ENCODE peak calls at places on chromosomes 1 and 21, in nine cellular contexts. I is ascending aorta; L is CD4-positive, alpha-beta memory T cell; A is heart right ventricle; D is cardiac muscle cell; U is HepG2; X is upper lobe of left lung; O is GM23248; E is CD4-positive, CD25-positive, alpha-beta regulatory T cell. N is an unnamed sample. For H3K4me1 and H3K36me3, the result is how much of the 10 kb centered on the place peaks cover.

GRCh38 chr1:227938911-227939790 is 8.6 kb downstream of the WNT9A start:
- DNase-seq in D (no peak), U (no peak), A (no peak), E (no peak), O (no peak), I (peak), X (peak), L (no peak), N (no peak)

GRCh38 chr21:42513151-42513984 is at the start of gene SLC37A1:
- DNase-seq in O (peak), I (peak), E (peak), L (peak), U (no peak), A (no peak), X (no peak), D (no peak), N (peak)

GRCh38 chr1:233714631-233715217 is 100.8 kb downstream of the KCNK1 start:
- DNase-seq in A (no peak), X (no peak), O (no peak), L (no peak), D (no peak), U (no peak), E (no peak), I (no peak), N (no peak)

GRCh38 chr1:240000634-240001033 is 91.0 kb upstream of the FMN2 start:
- DNase-seq in A (no peak), I (no peak), X (no peak), L (no peak), U (no peak), D (peak), E (no peak), O (peak), N (no peak)

GRCh38 chr1:231973840-231974239 is 347.2 kb downstream of the DISC1 start:
- DNase-seq in A (no peak), U (no peak), D (peak), X (no peak), L (peak), E (no peak), O (no peak), I (no peak), N (no peak)

GRCh38 chr1:236724521-236724920 is 38.2 kb downstream of the ACTN2 start:
- DNase-seq in X (no peak), O (no peak), U (no peak), D (no peak), I (no peak), A (no peak), L (no peak), E (no peak), N (no peak)

GRCh38 chr1:24745711-24746582 is 700 bp downstream of the CLIC4 start:
- DNase-seq in L (no peak), A (peak), U (no peak), O (peak), D (peak), E (peak), X (peak), I (peak), N (peak)

GRCh38 chr1:240946926-240947325 is 335.0 kb upstream of the GREM2 start:
- DNase-seq in E (no peak), O (peak), U (peak), A (no peak), I (no peak), X (no peak), L (no peak), D (peak), N (peak)

GRCh38 chr1:227950735-227951224 is 3.0 kb upstream of the WNT9A start:
- DNase-seq in I (no peak), U (no peak), E (no peak), A (no peak), X (peak), O (no peak), L (no peak), D (no peak), N (no peak)

GRCh38 chr1:80245813-80246212 is 1239.3 kb upstream of the ADGRL4 start:
- DNase-seq in I (no peak), L (no peak), E (no peak), D (no peak), A (no peak), O (no peak), X (no peak), U (no peak), N (no peak)

GRCh38 chr1:34984435-34985062 is 598 bp downstream of the TMEM35B start:
- DNase-seq in E (peak), I (peak), U (no peak), O (peak), A (peak), X (peak), L (peak), D (peak), N (no peak)

GRCh38 chr1:94022471-94023189 is 98.3 kb downstream of the ABCA4 start:
- DNase-seq in U (peak), D (peak), I (peak), E (no peak), X (peak), A (peak), O (peak), L (no peak), N (no peak)

GRCh38 chr1:89519779-89520358 is 4.8 kb upstream of the LRRC8B start:
- DNase-seq in L (peak), D (peak), E (peak), I (no peak), X (no peak), U (peak), A (no peak), O (peak), N (peak)

GRCh38 chr1:5053744-5054143 is 399.3 kb downstream of the AJAP1 start:
- DNase-seq in O (no peak), A (no peak), I (no peak), E (no peak), X (no peak), D (no peak), L (no peak), U (no peak), N (no peak)

GRCh38 chr1:181128592-181129497 is 40.3 kb downstream of the IER5 start:
- DNase-seq in D (no peak), L (no peak), O (no peak), E (no peak), U (no peak), I (no peak), A (peak), X (peak), N (no peak)

GRCh38 chr1:27257155-27257554 is 22.7 kb downstream of the WDTC1 start:
- DNase-seq in X (no peak), I (no peak), U (no peak), D (peak), O (peak), L (no peak), E (no peak), A (no peak), N (no peak)

GRCh38 chr1:44361478-44361877 is 6.4 kb upstream of the ERI3 start:
- DNase-seq in I (no peak), E (no peak), L (no peak), D (peak), U (no peak), X (no peak), O (peak), A (no peak), N (no peak)

GRCh38 chr1:185426761-185427698 is 110.0 kb upstream of the IVNS1ABP start:
- DNase-seq in D (peak), U (no peak), L (no peak), I (no peak), A (peak), X (no peak), O (peak), E (no peak), N (no peak)

GRCh38 chr1:107920578-107920977 is 44.4 kb downstream of the VAV3 start:
- DNase-seq in U (no peak), X (no peak), I (no peak), L (no peak), E (no peak), D (no peak), O (no peak), A (no peak), N (no peak)

GRCh38 chr21:15718709-15719108 is 11.1 kb upstream of the USP25 start:
- DNase-seq in E (no peak), O (no peak), I (no peak), D (no peak), X (no peak), U (no peak), L (no peak), A (no peak), N (no peak)

GRCh38 chr1:55071477-55071876 is 32.1 kb downstream of the PCSK9 start:
- DNase-seq in O (peak), I (no peak), D (peak), X (no peak), U (peak), L (no peak), A (no peak), E (no peak), N (peak)

GRCh38 chr21:32524010-32524719 is 61.2 kb downstream of the TCP10L start:
- DNase-seq in X (no peak), A (peak), E (no peak), L (no peak), O (peak), D (peak), I (peak), U (no peak), N (no peak)

GRCh38 chr1:14804626-14805025 is 206.1 kb downstream of the KAZN start:
- DNase-seq in U (no peak), X (no peak), A (no peak), I (no peak), D (no peak), E (no peak), O (peak), L (no peak), N (peak)

GRCh38 chr21:40797881-40798280 is 49.1 kb downstream of the DSCAM start:
- DNase-seq in D (no peak), E (no peak), U (no peak), A (no peak), L (no peak), I (no peak), X (no peak), O (no peak), N (no peak)

GRCh38 chr1:93554883-93555872 is 107.3 kb downstream of the FNBP1L start:
- DNase-seq in D (peak), X (no peak), U (no peak), E (no peak), L (no peak), I (no peak), O (no peak), A (no peak), N (no peak)

GRCh38 chr1:30511563-30512252 is 211.7 kb downstream of the MATN1 start:
- DNase-seq in I (no peak), O (peak), D (no peak), X (no peak), L (no peak), A (no peak), E (no peak), U (no peak), N (no peak)

GRCh38 chr1:24294228-24294672 is 24.9 kb upstream of the GRHL3 start:
- DNase-seq in O (peak), U (no peak), I (peak), L (no peak), A (no peak), E (no peak), X (no peak), D (peak), N (no peak)

DNA sequence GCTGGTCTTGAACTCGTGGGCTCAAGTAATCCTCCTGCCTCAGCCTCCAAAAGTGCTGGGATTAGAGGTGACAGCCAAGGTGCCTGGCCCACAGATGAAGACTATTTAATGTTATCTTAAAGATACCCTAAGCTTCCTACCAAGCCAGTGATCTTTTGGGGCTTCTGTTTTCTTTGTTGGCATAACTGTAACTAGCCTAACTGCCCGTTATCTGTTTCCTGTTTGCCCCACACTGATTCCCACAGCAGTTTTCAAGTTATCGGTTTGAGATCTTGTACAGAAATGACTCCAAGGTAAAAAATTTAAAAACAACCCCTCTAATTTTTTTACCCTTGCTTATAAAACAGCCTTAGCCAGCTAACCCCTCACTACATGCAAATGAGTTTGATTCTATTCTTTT is 12.4 kb downstream of the SELL start:
- DNase-seq in D (no peak), E (peak), A (no peak), X (no peak), U (no peak), I (no peak), O (no peak), L (no peak), N (no peak)
- H3K4me1 ChIP-seq in D (under half), E (half or more), A (under half), X (under half), U (under half), I (under half), O (under half), L (half or more), N (under half)

GRCh38 chr1:37479255-37480124 is 5.1 kb downstream of the ZC3H12A start:
- DNase-seq in I (peak), O (peak), D (peak), A (peak), E (peak), L (peak), X (peak), U (peak), N (peak)
- H3K4me3 ChIP-seq in I (peak), O (peak), D (no peak), A (peak), E (peak), L (peak), X (no peak), U (peak), N (no peak)

DNA sequence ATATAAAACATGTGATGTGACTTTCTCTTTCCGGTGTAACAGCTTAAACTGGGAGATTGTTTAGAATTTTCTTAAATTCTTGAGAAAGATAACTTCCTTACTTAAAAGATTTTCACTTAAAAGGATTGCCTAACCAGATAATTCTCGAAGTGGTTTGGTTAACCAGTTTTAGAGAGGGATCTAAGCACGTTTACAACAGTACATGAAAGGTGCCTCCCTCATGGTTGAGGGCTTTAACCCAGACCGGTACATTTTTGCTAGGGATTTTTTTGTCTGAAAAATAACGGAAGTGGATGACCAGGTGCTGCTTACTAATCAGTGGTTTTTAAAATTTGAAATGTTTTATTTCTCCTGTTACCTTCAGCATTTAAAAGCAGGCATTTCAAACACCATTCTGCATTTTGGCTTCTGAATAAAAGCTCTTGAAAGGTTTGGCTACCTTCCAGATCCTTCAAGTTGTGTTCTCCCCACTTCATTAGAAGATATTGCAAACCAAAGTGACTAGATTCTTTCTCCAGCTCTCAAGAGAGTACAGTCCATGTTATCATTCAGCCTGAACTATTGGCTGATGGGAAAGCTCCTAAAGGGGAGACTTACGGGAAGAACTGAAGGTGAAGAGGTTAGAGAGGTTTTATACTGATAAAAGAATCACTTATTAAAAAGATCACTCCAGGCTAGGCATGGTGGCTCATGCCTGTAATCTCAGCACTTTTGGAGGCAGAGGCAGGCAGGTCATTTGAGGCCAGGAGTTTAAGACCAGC is 12.8 kb downstream of the S100PBP start:
- DNase-seq in E (no peak), U (no peak), X (no peak), L (no peak), I (no peak), D (no peak), A (no peak), O (no peak), N (no peak)
- H3K36me3 ChIP-seq in E (half or more), U (under half), X (half or more), L (half or more), I (half or more), D (half or more), A (half or more), O (half or more), N (under half)

GRCh38 chr21:45977396-45977795 is 4.2 kb upstream of the COL6A1 start:
- DNase-seq in O (no peak), D (peak), A (peak), U (no peak), I (peak), E (no peak), L (no peak), X (no peak), N (no peak)
- H3K4me1 ChIP-seq in O (under half), D (under half), A (half or more), U (under half), I (under half), E (under half), L (half or more), X (under half), N (under half)

DNA sequence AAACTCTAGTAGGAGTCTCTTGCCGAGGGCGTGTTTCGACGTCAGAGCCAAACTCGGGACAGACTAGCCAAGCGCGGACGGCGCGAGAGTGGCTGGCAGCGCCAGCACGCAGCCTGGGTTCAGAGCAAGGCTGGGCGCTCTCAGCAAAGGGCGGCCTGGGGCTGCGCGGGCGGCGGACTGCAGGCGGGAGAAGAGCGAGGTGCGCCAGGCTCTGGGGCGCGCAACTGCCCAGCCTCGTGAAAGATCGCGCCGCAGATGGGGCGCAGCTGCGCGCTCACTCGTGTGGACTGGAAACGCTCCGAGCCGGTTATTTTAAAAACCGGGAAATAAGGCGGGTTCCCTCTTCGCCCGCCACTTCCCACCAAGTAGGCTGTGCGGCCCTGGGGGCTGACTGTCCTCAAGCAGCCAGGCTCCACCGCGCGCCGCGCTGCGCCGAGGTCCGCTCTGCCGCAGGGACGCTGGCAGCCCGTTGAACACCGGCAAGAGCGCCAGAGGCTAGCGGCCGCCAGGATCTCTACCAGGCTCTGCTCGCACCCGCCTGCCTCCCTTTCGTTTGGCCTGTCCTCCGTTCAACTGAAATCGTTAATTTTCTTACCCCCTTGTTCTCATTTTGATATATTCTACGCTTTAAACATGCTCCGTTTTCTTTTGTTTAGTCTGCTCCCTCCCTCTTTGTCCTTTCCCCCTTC is 2.4 kb downstream of the ALX3 start:
- DNase-seq in L (no peak), I (no peak), X (no peak), D (no peak), O (no peak), E (no peak), U (no peak), A (no peak), N (no peak)
- H3K4me3 ChIP-seq in L (no peak), I (peak), X (no peak), D (no peak), O (no peak), E (no peak), U (no peak), A (no peak), N (no peak)

GRCh38 chr1:156980551-156980950 is 60.1 kb downstream of the LRRC71 start:
- DNase-seq in O (no peak), U (no peak), A (no peak), E (no peak), D (no peak), L (no peak), X (no peak), I (no peak), N (no peak)
- H3K36me3 ChIP-seq in O (under half), U (under half), A (half or more), E (under half), D (half or more), L (under half), X (under half), I (under half), N (under half)

GRCh38 chr1:28917757-28918118 is 3.4 kb downstream of the EPB41 start:
- DNase-seq in L (no peak), D (no peak), X (no peak), A (no peak), I (no peak), U (no peak), O (peak), E (no peak), N (no peak)
- H3K4me1 ChIP-seq in L (half or more), D (under half), X (under half), A (under half), I (under half), U (under half), O (under half), E (half or more), N (under half)

GRCh38 chr1:200038645-200038986 is 11.1 kb downstream of the NR5A2 start:
- DNase-seq in A (no peak), E (no peak), U (no peak), D (no peak), L (no peak), I (no peak), X (no peak), O (no peak), N (no peak)
- H3K4me3 ChIP-seq in A (peak), E (no peak), U (no peak), D (peak), L (no peak), I (peak), X (no peak), O (peak), N (peak)

GRCh38 chr21:36211660-36212512 is 55.3 kb downstream of the DOP1B start:
- DNase-seq in E (no peak), X (no peak), A (no peak), I (no peak), O (peak), D (peak), U (no peak), L (no peak), N (no peak)

GRCh38 chr21:36210779-36211659 is 54.4 kb downstream of the DOP1B start:
- DNase-seq in L (no peak), O (peak), U (no peak), D (no peak), I (no peak), X (no peak), A (no peak), E (no peak), N (no peak)

GRCh38 chr21:36209626-36210171 is 53.1 kb downstream of the DOP1B start:
- DNase-seq in U (peak), D (peak), I (no peak), E (peak), X (peak), O (peak), L (peak), A (peak), N (peak)

GRCh38 chr21:36208326-36209013 is 51.8 kb downstream of the DOP1B start:
- DNase-seq in I (no peak), L (no peak), A (no peak), O (no peak), U (no peak), X (no peak), E (no peak), D (no peak), N (no peak)

GRCh38 chr21:36212513-36212780 is 55.8 kb downstream of the DOP1B start:
- DNase-seq in O (no peak), L (no peak), X (no peak), E (no peak), U (no peak), D (peak), I (no peak), A (no peak), N (no peak)
- H3K36me3 ChIP-seq in O (under half), L (under half), X (under half), E (under half), U (under half), D (under half), I (under half), A (half or more), N (under half)

GRCh38 chr1:247210386-247211117 is 38.7 kb upstream of the ZNF124 start:
- DNase-seq in E (peak), I (peak), D (peak), U (peak), O (peak), L (peak), X (peak), A (peak), N (peak)
- H3K4me1 ChIP-seq in E (under half), I (under half), D (under half), U (under half), O (under half), L (half or more), X (under half), A (under half), N (under half)

N was measured in Caco-2.